ENCODE peak calls at places on chromosome 4, in eight cellular contexts. H is Right ventricle myocardium superior, F is ACHN, P is iPS-NIHi11, B is K562, A is uterus, R is retina, Y is mesothelial cell of epicardium. J is an unnamed sample.

GRCh38 chr4:1244081-1244977 is 4.6 kb downstream of the CTBP1 start:
- DNase-seq in H (peak), F (no peak), P (no peak), B (peak), A (peak), R (no peak), Y (peak), J (no peak)

GRCh38 chr4:96407651-96408342 is 567.9 kb downstream of the PDHA2 start:
- DNase-seq in H (no peak), F (no peak), P (peak), B (no peak), A (no peak), R (peak), Y (no peak), J (no peak)

GRCh38 chr4:26466871-26467270 is 23.4 kb downstream of the CCKAR start:
- DNase-seq in H (no peak), F (no peak), P (no peak), B (no peak), A (no peak), R (no peak), Y (no peak), J (no peak)

GRCh38 chr4:115113382-115114106 is at the start of gene NDST4:
- DNase-seq in H (no peak), F (peak), P (peak), B (no peak), A (no peak), R (peak), Y (no peak), J (peak)

GRCh38 chr4:169439244-169439643 is 168.5 kb upstream of the SH3RF1 start:
- DNase-seq in H (no peak), F (no peak), P (no peak), B (no peak), A (no peak), R (no peak), Y (no peak), J (no peak)

GRCh38 chr4:8153441-8153840 is 5.2 kb downstream of the ABLIM2 start:
- DNase-seq in H (peak), F (no peak), P (no peak), B (no peak), A (no peak), R (no peak), Y (no peak), J (no peak)

GRCh38 chr4:2281575-2282343 is 19.9 kb upstream of the MXD4 start:
- DNase-seq in H (peak), F (no peak), P (no peak), B (no peak), A (no peak), R (no peak), Y (no peak), J (no peak)

GRCh38 chr4:34280131-34280530 is 1964.2 kb downstream of the ARAP2 start:
- DNase-seq in H (no peak), F (no peak), P (no peak), B (no peak), A (no peak), R (no peak), Y (no peak), J (no peak)

GRCh38 chr4:110586137-110586850 is 36.6 kb downstream of the PITX2 start:
- DNase-seq in H (no peak), F (peak), P (peak), B (no peak), A (no peak), R (no peak), Y (no peak), J (no peak)

GRCh38 chr4:6641164-6641970 is 882 bp downstream of the MRFAP1 start:
- DNase-seq in H (peak), F (peak), P (peak), B (peak), A (peak), R (no peak), Y (peak), J (no peak)

GRCh38 chr4:60814549-60814948 is 385.6 kb upstream of the ADGRL3 start:
- DNase-seq in H (no peak), F (no peak), P (no peak), B (no peak), A (no peak), R (no peak), Y (no peak), J (no peak)

GRCh38 chr4:26862381-26862915 is 1.8 kb downstream of the STIM2 start:
- DNase-seq in H (no peak), F (no peak), P (no peak), B (no peak), A (no peak), R (no peak), Y (no peak), J (no peak)

GRCh38 chr4:146292508-146292907 is 78.2 kb downstream of the REELD1 start:
- DNase-seq in H (no peak), F (no peak), P (no peak), B (peak), A (no peak), R (no peak), Y (no peak), J (no peak)

GRCh38 chr4:100907465-100908454 is 389.9 kb upstream of the EMCN start:
- DNase-seq in H (no peak), F (peak), P (peak), B (no peak), A (no peak), R (no peak), Y (no peak), J (no peak)

GRCh38 chr4:2259541-2260267 is 2.2 kb downstream of the MXD4 start:
- DNase-seq in H (peak), F (no peak), P (no peak), B (no peak), A (peak), R (no peak), Y (peak), J (no peak)

GRCh38 chr4:71198958-71199357 is 139.9 kb upstream of the SLC4A4 start:
- DNase-seq in H (no peak), F (no peak), P (no peak), B (no peak), A (no peak), R (no peak), Y (no peak), J (no peak)

GRCh38 chr4:22573198-22573597 is 57.3 kb upstream of the ADGRA3 start:
- DNase-seq in H (peak), F (peak), P (no peak), B (no peak), A (peak), R (no peak), Y (peak), J (no peak)

GRCh38 chr4:80407246-80407645 is 71.7 kb downstream of the CFAP299 start:
- DNase-seq in H (peak), F (no peak), P (no peak), B (no peak), A (peak), R (no peak), Y (no peak), J (no peak)

GRCh38 chr4:11436673-11437072 is 8.0 kb upstream of the HS3ST1 start:
- DNase-seq in H (no peak), F (no peak), P (no peak), B (no peak), A (no peak), R (no peak), Y (no peak), J (no peak)

GRCh38 chr4:66430856-66431255 is 760.6 kb upstream of the EPHA5 start:
- DNase-seq in H (no peak), F (no peak), P (no peak), B (no peak), A (no peak), R (no peak), Y (no peak), J (no peak)

GRCh38 chr4:88831063-88831462 is 133.4 kb upstream of the NAP1L5 start:
- DNase-seq in H (no peak), F (no peak), P (no peak), B (no peak), A (no peak), R (no peak), Y (no peak), J (no peak)

GRCh38 chr4:22719218-22719617 is 26.5 kb downstream of the GBA3 start:
- DNase-seq in H (no peak), F (no peak), P (no peak), B (no peak), A (no peak), R (no peak), Y (no peak), J (no peak)

GRCh38 chr4:7924163-7924562 is 15.5 kb downstream of the AFAP1 start:
- DNase-seq in H (no peak), F (no peak), P (no peak), B (no peak), A (no peak), R (no peak), Y (no peak), J (no peak)

GRCh38 chr4:73257242-73257994 is 1.2 kb downstream of the ANKRD17 start:
- DNase-seq in H (peak), F (peak), P (peak), B (peak), A (peak), R (peak), Y (peak), J (peak)

GRCh38 chr4:1200425-1201035 is 28.1 kb upstream of the SPON2 start:
- DNase-seq in H (peak), F (no peak), P (peak), B (peak), A (peak), R (no peak), Y (peak), J (no peak)

GRCh38 chr4:113563691-113564378 is 197.7 kb downstream of the CAMK2D start:
- DNase-seq in H (no peak), F (no peak), P (no peak), B (no peak), A (no peak), R (no peak), Y (no peak), J (no peak)

GRCh38 chr4:124594945-124595344 is 117.6 kb downstream of the ANKRD50 start:
- DNase-seq in H (no peak), F (no peak), P (no peak), B (no peak), A (no peak), R (no peak), Y (no peak), J (no peak)

GRCh38 chr4:152693875-152694274 is 14.1 kb upstream of the TMEM154 start:
- DNase-seq in H (no peak), F (no peak), P (no peak), B (no peak), A (no peak), R (no peak), Y (no peak), J (no peak)

GRCh38 chr4:87807402-87807801 is 8.0 kb downstream of the IBSP start:
- DNase-seq in H (no peak), F (no peak), P (no peak), B (no peak), A (no peak), R (no peak), Y (no peak), J (no peak)

GRCh38 chr4:189001283-189001970 is 862.2 kb downstream of the TRIML1 start:
- DNase-seq in H (no peak), F (no peak), P (no peak), B (no peak), A (no peak), R (no peak), Y (no peak), J (no peak)

GRCh38 chr4:157045507-157046127 is 30.3 kb upstream of the GLRB start:
- DNase-seq in H (no peak), F (peak), P (peak), B (no peak), A (peak), R (no peak), Y (no peak), J (peak)

GRCh38 chr4:99856166-99856565 is 38.1 kb downstream of the LAMTOR3 start:
- DNase-seq in H (no peak), F (peak), P (no peak), B (no peak), A (no peak), R (no peak), Y (no peak), J (no peak)

GRCh38 chr4:150593996-150594395 is 12.0 kb downstream of the MAB21L2 start:
- DNase-seq in H (no peak), F (peak), P (no peak), B (no peak), A (no peak), R (no peak), Y (no peak), J (peak)

GRCh38 chr4:121822796-121823504 is 733 bp downstream of the CCNA2 start:
- DNase-seq in H (no peak), F (peak), P (peak), B (peak), A (peak), R (peak), Y (no peak), J (peak)

GRCh38 chr4:94527556-94528233 is 76.0 kb downstream of the PDLIM5 start:
- DNase-seq in H (no peak), F (no peak), P (no peak), B (no peak), A (no peak), R (no peak), Y (no peak), J (no peak)

GRCh38 chr4:21544410-21544809 is 404.2 kb downstream of the KCNIP4 start:
- DNase-seq in H (no peak), F (no peak), P (no peak), B (no peak), A (no peak), R (no peak), Y (no peak), J (peak)

GRCh38 chr4:7992846-7993245 is 53.2 kb upstream of the AFAP1 start:
- DNase-seq in H (peak), F (no peak), P (no peak), B (no peak), A (no peak), R (no peak), Y (no peak), J (no peak)

GRCh38 chr4:88219099-88219498 is 60.7 kb upstream of the ABCG2 start:
- DNase-seq in H (no peak), F (peak), P (peak), B (peak), A (no peak), R (peak), Y (no peak), J (peak)

GRCh38 chr4:885353-885752 is 46.8 kb downstream of the GAK start:
- DNase-seq in H (no peak), F (no peak), P (no peak), B (no peak), A (no peak), R (no peak), Y (no peak), J (no peak)

GRCh38 chr4:26330186-26330787 is 9.5 kb downstream of the RBPJ start:
- DNase-seq in H (no peak), F (peak), P (peak), B (peak), A (no peak), R (peak), Y (no peak), J (peak)